ENCODE peak calls at places on chromosomes 7 and 10, in four cellular contexts. S is colonic mucosa, J is neural progenitor cell, Q is endothelial cell of umbilical vein. Y is an unnamed sample.

GRCh38 chr7:89308535-89308934 is 513.0 kb upstream of the TEX47 start:
- DNase-seq in S (no peak), J (no peak), Q (no peak), Y (no peak)

GRCh38 chr10:6022693-6023092 is 39.5 kb downstream of the IL2RA start:
- DNase-seq in S (no peak), J (no peak), Q (no peak), Y (no peak)

GRCh38 chr7:117169907-117170306 is 153.0 kb downstream of the WNT2 start:
- DNase-seq in S (no peak), J (no peak), Q (peak), Y (no peak)

GRCh38 chr7:40356871-40357676 is 222.3 kb downstream of the SUGCT start:
- DNase-seq in S (no peak), J (no peak), Q (no peak), Y (no peak)

GRCh38 chr10:132624847-132625839 is 87.6 kb downstream of the INPP5A start:
- DNase-seq in S (no peak), J (peak), Q (no peak), Y (no peak)

GRCh38 chr7:40058027-40058426 is 76.4 kb downstream of the MPLKIP start:
- DNase-seq in S (peak), J (no peak), Q (no peak), Y (no peak)

GRCh38 chr10:4221315-4221714 is 436.3 kb upstream of the KLF6 start:
- DNase-seq in S (no peak), J (no peak), Q (no peak), Y (no peak)

GRCh38 chr10:110151871-110152270 is 55.5 kb upstream of the MXI1 start:
- DNase-seq in S (no peak), J (peak), Q (no peak), Y (peak)

GRCh38 chr10:100286051-100287033 is at the start of gene BLOC1S2:
- DNase-seq in S (peak), J (peak), Q (peak), Y (peak)

GRCh38 chr10:73480158-73480557 is 15.7 kb downstream of the PPP3CB start:
- DNase-seq in S (no peak), J (no peak), Q (peak), Y (no peak)

GRCh38 chr7:91288208-91288824 is 24.1 kb downstream of the FZD1 start:
- DNase-seq in S (peak), J (peak), Q (peak), Y (no peak)

GRCh38 chr10:30454744-30455498 is 20.9 kb downstream of the MAP3K8 start:
- DNase-seq in S (peak), J (no peak), Q (peak), Y (no peak)

GRCh38 chr7:51467384-51468017 is 150.9 kb upstream of the COBL start:
- DNase-seq in S (no peak), J (no peak), Q (no peak), Y (no peak)

GRCh38 chr10:110226926-110227641 is 19.7 kb downstream of the MXI1 start:
- DNase-seq in S (peak), J (peak), Q (no peak), Y (no peak)

GRCh38 chr10:3347413-3348147 is 175.0 kb upstream of the PITRM1 start:
- DNase-seq in S (no peak), J (no peak), Q (no peak), Y (no peak)

GRCh38 chr10:132143162-132143561 is 43.6 kb upstream of the DPYSL4 start:
- DNase-seq in S (no peak), J (peak), Q (no peak), Y (no peak)

GRCh38 chr10:24430591-24430990 is 221.7 kb downstream of the KIAA1217 start:
- DNase-seq in S (no peak), J (no peak), Q (no peak), Y (no peak)

GRCh38 chr7:101510297-101510696 is 118.8 kb downstream of the MYL10 start:
- DNase-seq in S (no peak), J (no peak), Q (no peak), Y (no peak)

GRCh38 chr7:15306286-15306685 is 255.5 kb downstream of the AGMO start:
- DNase-seq in S (no peak), J (no peak), Q (no peak), Y (no peak)

GRCh38 chr7:19030280-19030679 is 87.2 kb downstream of the TWIST1 start:
- DNase-seq in S (no peak), J (no peak), Q (no peak), Y (no peak)

GRCh38 chr7:96085953-96086352 is 235.9 kb downstream of the SLC25A13 start:
- DNase-seq in S (no peak), J (no peak), Q (no peak), Y (no peak)

GRCh38 chr10:7913122-7913872 is 95.0 kb downstream of the TAF3 start:
- DNase-seq in S (no peak), J (no peak), Q (peak), Y (no peak)

GRCh38 chr10:130466271-130466997 is 330.2 kb downstream of the GLRX3 start:
- DNase-seq in S (no peak), J (no peak), Q (no peak), Y (no peak)

GRCh38 chr10:81873231-81873931 is 1.6 kb upstream of the NRG3 start:
- DNase-seq in S (no peak), J (no peak), Q (no peak), Y (no peak)

GRCh38 chr7:136585954-136586670 is 282.3 kb upstream of the CHRM2 start:
- DNase-seq in S (no peak), J (no peak), Q (no peak), Y (no peak)

GRCh38 chr7:71486856-71487628 is 355.1 kb downstream of the GALNT17 start:
- DNase-seq in S (peak), J (no peak), Q (no peak), Y (no peak)

GRCh38 chr10:43881657-43882056 is 233.0 kb upstream of the ZNF32 start:
- DNase-seq in S (no peak), J (no peak), Q (no peak), Y (no peak)

GRCh38 chr10:108861181-108861754 is 1062.0 kb downstream of the XPNPEP1 start:
- DNase-seq in S (no peak), J (no peak), Q (no peak), Y (no peak)

GRCh38 chr10:132369636-132370185 is 27.3 kb upstream of the PWWP2B start:
- DNase-seq in S (no peak), J (no peak), Q (no peak), Y (no peak)

GRCh38 chr7:46146454-46147255 is 225.6 kb upstream of the IGFBP3 start:
- DNase-seq in S (no peak), J (no peak), Q (no peak), Y (no peak)

GRCh38 chr7:41224063-41224763 is 478.7 kb downstream of the INHBA start:
- DNase-seq in S (no peak), J (no peak), Q (peak), Y (no peak)

GRCh38 chr10:73899401-73899780 is 11.5 kb upstream of the PLAU start:
- DNase-seq in S (no peak), J (no peak), Q (peak), Y (no peak)

GRCh38 chr10:70274643-70275042 is 9.2 kb downstream of the NPFFR1 start:
- DNase-seq in S (no peak), J (no peak), Q (no peak), Y (no peak)

GRCh38 chr7:46139079-46139478 is 218.0 kb upstream of the IGFBP3 start:
- DNase-seq in S (no peak), J (no peak), Q (no peak), Y (no peak)

GRCh38 chr10:1089017-1089689 is 33.0 kb downstream of the WDR37 start:
- DNase-seq in S (no peak), J (no peak), Q (no peak), Y (no peak)

DNA sequence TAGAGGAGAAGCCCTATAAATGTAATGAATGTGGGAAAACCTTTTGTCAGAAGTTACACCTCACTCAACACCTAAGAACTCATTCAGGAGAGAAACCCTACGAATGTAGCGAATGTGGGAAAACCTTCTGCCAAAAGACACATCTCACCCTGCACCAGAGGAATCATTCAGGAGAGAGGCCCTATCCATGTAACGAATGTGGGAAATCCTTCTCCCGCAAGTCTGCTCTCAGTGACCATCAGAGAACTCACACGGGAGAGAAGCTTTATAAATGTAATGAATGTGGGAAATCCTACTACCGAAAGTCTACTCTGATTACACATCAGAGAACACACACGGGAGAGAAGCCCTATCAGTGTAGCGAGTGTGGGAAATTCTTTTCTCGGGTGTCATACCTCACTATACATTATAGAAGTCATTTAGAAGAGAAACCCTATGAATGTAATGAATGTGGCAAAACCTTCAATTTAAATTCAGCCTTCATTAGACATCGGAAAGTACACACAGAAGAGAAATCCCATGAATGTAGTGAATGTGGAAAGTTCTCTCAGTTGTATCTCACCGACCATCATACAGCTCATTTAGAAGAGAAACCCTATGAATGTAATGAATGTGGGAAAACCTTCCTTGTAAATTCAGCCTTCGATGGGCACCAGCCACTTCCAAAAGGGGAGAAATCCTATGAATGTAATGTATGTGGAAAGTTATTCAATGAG is 18.9 kb downstream of the RBAK start:
- DNase-seq in S (no peak), J (no peak), Q (peak), Y (no peak)
- H3K4me3 ChIP-seq in S (no peak), J (peak), Q (no peak), Y (no peak)

GRCh38 chr7:81884817-81885216 is 115.0 kb upstream of the HGF start:
- DNase-seq in S (no peak), J (no peak), Q (no peak), Y (no peak)

GRCh38 chr7:81887691-81888090 is 117.8 kb upstream of the HGF start:
- DNase-seq in S (no peak), J (no peak), Q (no peak), Y (no peak)

GRCh38 chr7:81883801-81884393 is 114.0 kb upstream of the HGF start:
- DNase-seq in S (no peak), J (no peak), Q (no peak), Y (no peak)

GRCh38 chr7:81886211-81886764 is 116.4 kb upstream of the HGF start:
- DNase-seq in S (no peak), J (no peak), Q (peak), Y (no peak)

DNA sequence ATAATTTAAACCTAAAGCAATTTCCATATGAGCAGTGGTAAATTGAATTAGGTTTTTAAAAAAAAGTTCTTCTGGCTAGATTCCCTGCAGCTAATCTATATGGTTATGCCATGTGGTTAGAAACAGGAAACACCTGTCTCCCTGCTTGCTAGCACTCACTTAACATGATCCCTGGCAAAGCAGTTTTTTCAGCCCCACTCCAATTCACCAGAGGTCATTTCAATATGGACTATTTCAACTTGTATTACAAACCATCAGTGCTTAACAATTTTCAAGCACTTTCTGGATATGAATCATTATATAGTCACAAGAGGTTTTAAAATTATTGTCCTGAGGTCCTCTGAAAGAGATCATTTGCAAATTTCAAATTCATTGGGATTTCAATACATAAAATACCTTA is 117.3 kb upstream of the HGF start:
- DNase-seq in S (no peak), J (no peak), Q (peak), Y (no peak)
- H3K4me3 ChIP-seq in S (no peak), J (no peak), Q (no peak), Y (no peak)

GRCh38 chr7:8210845-8211724 is 50.9 kb downstream of the ICA1 start:
- DNase-seq in S (no peak), J (no peak), Q (no peak), Y (no peak)
- H3K4me3 ChIP-seq in S (no peak), J (no peak), Q (no peak), Y (no peak)

GRCh38 chr7:149776848-149777407 is 3.5 kb upstream of the ZNF467 start:
- DNase-seq in S (no peak), J (no peak), Q (no peak), Y (no peak)
- H3K4me3 ChIP-seq in S (no peak), J (no peak), Q (no peak), Y (no peak)

DNA sequence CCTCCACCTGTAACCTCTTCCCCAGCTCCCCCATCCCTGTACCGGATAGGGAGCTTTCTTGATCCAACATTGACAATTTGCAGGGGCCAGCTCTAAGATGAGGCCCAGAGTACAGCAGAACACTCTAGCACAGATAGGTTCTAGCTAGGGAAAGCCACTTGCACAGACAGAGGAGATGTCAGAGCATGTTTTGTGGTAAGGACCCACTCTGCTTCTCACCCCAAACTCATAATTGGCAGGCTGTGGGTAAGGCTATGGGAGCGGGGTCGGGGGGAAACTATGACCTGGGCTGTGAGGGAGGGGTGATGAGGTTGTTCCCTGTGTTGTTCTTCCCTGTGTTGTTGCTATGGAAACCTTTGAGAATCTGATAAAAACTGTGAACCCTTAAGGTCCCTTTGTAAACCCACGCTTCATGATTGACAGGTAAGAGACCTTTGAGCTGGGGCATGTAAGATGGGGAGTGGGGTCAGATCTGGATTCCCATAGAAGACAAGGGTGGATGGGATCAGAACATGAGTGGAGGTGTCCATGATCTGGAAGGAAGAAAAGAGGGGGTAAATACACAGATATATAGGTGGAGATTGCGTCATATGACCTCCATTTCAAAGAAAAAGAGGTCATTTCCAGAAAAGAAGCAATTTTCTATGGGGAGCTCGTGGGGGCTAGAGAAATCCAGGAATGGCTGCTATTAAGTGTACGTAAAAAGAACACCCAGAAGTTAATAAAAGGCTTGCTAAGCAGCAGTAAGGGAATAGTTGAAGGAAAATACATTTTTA is 4.0 kb downstream of the CALD1 start:
- DNase-seq in S (no peak), J (no peak), Q (no peak), Y (no peak)
- H3K4me3 ChIP-seq in S (peak), J (no peak), Q (no peak), Y (no peak)

GRCh38 chr10:91162050-91162494 is 58.4 kb upstream of the PCGF5 start:
- DNase-seq in S (no peak), J (no peak), Q (no peak), Y (no peak)
- H3K4me3 ChIP-seq in S (peak), J (peak), Q (peak), Y (peak)

DNA sequence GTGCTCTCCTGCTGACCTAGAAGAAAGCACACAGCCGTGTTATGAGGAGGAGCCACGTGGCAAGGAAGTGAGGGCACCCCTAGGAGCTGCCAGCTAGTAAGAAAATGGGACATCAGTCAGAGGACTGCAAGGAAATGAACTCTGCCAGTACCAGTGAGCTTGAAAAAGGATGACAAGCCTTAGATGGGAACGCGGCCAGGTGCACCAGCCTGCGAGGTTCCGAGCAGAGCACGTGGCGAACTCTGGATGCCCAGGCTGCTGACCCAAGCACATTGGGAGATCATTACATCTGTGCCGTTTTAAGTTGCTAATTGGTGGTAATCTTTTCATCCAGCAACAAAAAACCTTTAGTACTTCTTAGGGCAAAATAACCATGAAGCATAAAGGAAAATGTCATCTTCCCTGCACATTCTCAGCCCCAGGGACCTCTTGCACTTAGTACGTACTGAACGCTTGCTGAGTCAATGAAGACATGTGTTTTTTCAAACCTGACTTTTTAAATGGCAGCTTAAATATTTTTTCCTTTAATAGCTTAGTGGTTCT is 69.4 kb downstream of the AMZ1 start:
- DNase-seq in S (no peak), J (no peak), Q (no peak), Y (no peak)
- H3K4me3 ChIP-seq in S (no peak), J (no peak), Q (peak), Y (no peak)

Y was measured in neuronal stem cell.